ENCODE peak calls at places on chromosomes 1 and 21, in nine cellular contexts. I is PC-3, A is MM.1S, W is GM23338, P is SK-N-SH, V is PC-9, K is hepatocyte, C is GM23248, L is HCT116. Z is an unnamed sample.

GRCh38 chr1:29195875-29196274 is 14.2 kb upstream of the SRSF4 start:
- DNase-seq in W (no peak), A (no peak), K (no peak), V (no peak), L (no peak), C (no peak), P (no peak), I (no peak), Z (no peak)

GRCh38 chr1:154840557-154841176 is 29.4 kb downstream of the KCNN3 start:
- DNase-seq in P (no peak), W (no peak), C (peak; percentile 9), L (no peak), K (no peak), A (no peak), I (no peak), V (no peak), Z (no peak)

GRCh38 chr1:181737056-181737455 is 253.7 kb downstream of the CACNA1E start:
- DNase-seq in P (no peak), C (no peak), A (no peak), I (no peak), V (no peak), K (no peak), L (no peak), W (peak; percentile 13), Z (no peak)

GRCh38 chr1:175192630-175193338 is at the start of gene KIAA0040:
- DNase-seq in V (peak; percentile 83), L (peak; percentile 66), K (peak; percentile 89), C (peak; percentile 42), W (peak; percentile 74), I (peak; percentile 77), P (peak; percentile 86), A (peak; percentile 87), Z (peak; percentile 89)

GRCh38 chr21:44982558-44983244 is 42.9 kb downstream of the SLX9 start:
- DNase-seq in K (peak; percentile 80), V (no peak), P (no peak), I (peak; percentile 11), C (no peak), A (no peak), L (no peak), W (no peak), Z (no peak)

GRCh38 chr21:31898898-31899630 is 26.2 kb downstream of the HUNK start:
- DNase-seq in C (no peak), P (no peak), W (no peak), I (no peak), A (no peak), K (no peak), V (no peak), L (no peak), Z (peak; percentile 17)

GRCh38 chr1:89257036-89257435 is 15.6 kb downstream of the GBP5 start:
- DNase-seq in W (no peak), L (no peak), C (no peak), P (no peak), V (no peak), A (no peak), I (no peak), K (no peak), Z (no peak)

GRCh38 chr1:92739669-92740524 is 45.0 kb downstream of the EVI5 start:
- DNase-seq in W (no peak), A (no peak), C (no peak), V (no peak), I (no peak), L (no peak), P (no peak), K (no peak), Z (peak; percentile 73)

GRCh38 chr1:180358649-180359048 is 128.6 kb downstream of the LHX4 start:
- DNase-seq in I (no peak), K (peak; percentile 8), L (no peak), A (no peak), P (peak; percentile 59), C (no peak), V (no peak), W (no peak), Z (peak; percentile 77)

GRCh38 chr1:226098870-226099832 is 36.6 kb downstream of the H3-3A start:
- DNase-seq in P (no peak), A (peak; percentile 5), K (no peak), I (no peak), C (peak; percentile 40), W (no peak), V (no peak), L (no peak), Z (no peak)

GRCh38 chr1:184022651-184023050 is 14.9 kb downstream of the COLGALT2 start:
- DNase-seq in W (no peak), K (no peak), V (no peak), A (no peak), C (no peak), P (peak; percentile 16), I (no peak), L (no peak), Z (no peak)

GRCh38 chr1:26035959-26036755 is 9.8 kb downstream of the SLC30A2 start:
- DNase-seq in W (peak; percentile 80), V (peak; percentile 85), C (peak; percentile 87), L (peak; percentile 26), P (peak; percentile 95), I (peak; percentile 83), K (peak; percentile 89), A (peak; percentile 64), Z (peak; percentile 85)

GRCh38 chr1:64527191-64527590 is 57.3 kb downstream of the CACHD1 start:
- DNase-seq in A (no peak), I (no peak), C (no peak), V (no peak), W (no peak), K (no peak), L (no peak), P (no peak), Z (no peak)

GRCh38 chr1:29474845-29475244 is 238.5 kb downstream of the PTPRU start:
- DNase-seq in A (no peak), C (no peak), L (no peak), I (no peak), K (no peak), W (no peak), V (no peak), P (no peak), Z (no peak)

GRCh38 chr1:11337536-11338350 is 64.7 kb downstream of the UBIAD1 start:
- DNase-seq in I (peak; percentile 54), V (peak; percentile 25), L (peak; percentile 19), P (peak; percentile 88), A (peak; percentile 49), C (peak; percentile 45), W (peak; percentile 82), K (peak; percentile 67), Z (peak; percentile 86)

GRCh38 chr1:221174598-221174997 is 295.4 kb downstream of the HLX start:
- DNase-seq in P (no peak), W (peak; percentile 62), A (no peak), V (no peak), K (no peak), I (no peak), C (no peak), L (no peak), Z (no peak)

GRCh38 chr1:222582099-222582774 is 7.5 kb downstream of the TAF1A start:
- DNase-seq in I (peak; percentile 97), K (no peak), P (no peak), L (peak; percentile 13), W (no peak), V (no peak), C (peak; percentile 58), A (no peak), Z (no peak)

GRCh38 chr1:38786040-38786436 is 73.5 kb downstream of the RRAGC start:
- DNase-seq in V (no peak), W (no peak), A (no peak), C (no peak), K (no peak), I (no peak), P (no peak), L (peak; percentile 12), Z (no peak)
- H3K27me3 ChIP-seq in V (peaks cover 95% of the 10 kb centered on the region), W (no peaks in the 10 kb centered on the region), A (no peaks in the 10 kb centered on the region), C (peaks cover 29% of the 10 kb centered on the region), K (peaks cover 33% of the 10 kb centered on the region), I (peaks cover 72% of the 10 kb centered on the region), P (peaks cover 53% of the 10 kb centered on the region), L (peaks cover 4% of the 10 kb centered on the region), Z (no peaks in the 10 kb centered on the region)

DNA sequence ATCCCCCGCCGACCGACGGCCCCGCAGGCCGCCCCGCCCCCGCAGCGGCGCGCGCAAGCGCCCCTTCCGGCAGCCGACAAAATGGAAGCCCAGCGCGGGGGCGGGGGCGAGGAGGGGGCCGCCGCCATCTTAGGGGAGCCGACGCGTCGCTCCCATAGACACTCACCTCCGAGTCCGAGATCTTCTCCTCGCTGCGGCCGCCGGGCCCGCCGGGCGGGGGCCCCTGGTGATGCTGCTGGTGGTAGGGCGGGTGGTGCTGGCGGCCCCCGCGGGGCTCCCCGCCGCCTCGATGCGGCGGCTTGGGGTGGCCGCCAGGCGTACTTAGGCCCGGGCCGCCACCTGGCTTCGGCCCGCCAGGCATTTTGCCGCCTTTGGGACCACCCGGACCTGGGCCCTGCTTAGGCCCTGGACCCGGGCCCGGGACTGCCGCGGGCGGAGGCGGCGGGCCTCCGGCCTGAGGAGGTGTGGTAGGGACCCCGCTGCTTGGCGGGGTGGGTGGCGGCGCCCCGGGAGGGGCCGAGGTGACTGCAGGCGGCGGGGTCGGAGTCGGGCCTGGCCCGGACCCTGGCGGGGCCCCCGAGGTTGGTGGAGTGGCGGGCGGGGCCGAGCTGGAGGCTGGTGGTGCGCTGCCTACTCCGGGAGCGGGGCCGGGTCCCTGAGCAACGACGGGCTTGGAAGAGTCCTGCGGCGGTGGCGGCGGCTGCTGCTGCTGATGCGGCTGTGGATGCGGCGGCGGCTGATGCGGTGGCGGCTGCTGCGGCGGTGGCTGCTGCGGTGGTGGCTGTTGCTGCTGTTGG is 691 bp downstream of the SFPQ start:
- DNase-seq in W (peak; percentile 89), C (peak; percentile 94), L (no peak), V (peak; percentile 85), A (peak; percentile 80), K (peak; percentile 94), P (peak; percentile 94), I (peak; percentile 72), Z (peak; percentile 92)
- H3K9me2 ChIP-seq in W (no peaks in the 10 kb centered on the region), C (no peaks in the 10 kb centered on the region), L (no peaks in the 10 kb centered on the region), V (no peaks in the 10 kb centered on the region), A (no peaks in the 10 kb centered on the region), K (no peaks in the 10 kb centered on the region), P (no peaks in the 10 kb centered on the region), I (no peaks in the 10 kb centered on the region), Z (no peaks in the 10 kb centered on the region)

DNA sequence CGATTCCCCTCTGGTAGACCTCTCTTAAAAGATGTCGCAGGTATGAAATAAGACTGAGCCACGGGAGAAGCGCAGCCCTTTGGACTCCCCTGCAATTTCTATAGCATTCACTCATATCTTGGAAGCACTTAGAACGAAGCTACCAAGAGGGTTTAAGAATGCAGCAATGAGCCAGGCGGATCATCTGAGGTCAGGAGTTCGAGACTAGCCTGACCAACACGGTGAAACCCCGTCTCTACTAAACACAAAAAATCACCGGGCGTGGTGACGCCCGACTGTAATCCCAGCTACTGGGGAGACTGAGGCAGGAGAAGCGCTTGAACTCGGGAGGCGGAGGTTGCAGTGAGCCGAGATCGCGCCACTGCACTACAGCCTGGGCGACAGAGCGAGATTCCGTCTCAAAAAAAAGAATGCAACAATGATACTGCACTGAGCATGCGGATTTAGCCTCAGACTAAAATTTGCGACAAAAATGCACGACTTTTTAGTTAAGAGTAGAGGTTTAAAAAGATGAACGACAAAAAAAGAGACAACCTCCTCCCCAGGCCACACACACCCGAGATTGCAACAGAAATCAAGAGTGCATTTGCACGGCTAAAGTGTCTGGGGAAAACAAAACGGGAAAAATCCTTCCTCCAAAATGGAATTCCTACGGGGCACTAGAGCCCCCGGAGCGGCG is 724 bp downstream of the TOMM20 start:
- DNase-seq in V (no peak), P (no peak), L (no peak), A (peak; percentile 39), K (peak; percentile 35), W (no peak), C (peak; percentile 45), I (no peak), Z (peak; percentile 53)
- H3K4me1 ChIP-seq in V (peaks cover 48% of the 10 kb centered on the region), P (peaks cover 5% of the 10 kb centered on the region), L (peaks cover 18% of the 10 kb centered on the region), A (peaks cover 5% of the 10 kb centered on the region), K (peaks cover 9% of the 10 kb centered on the region), W (peaks cover 24% of the 10 kb centered on the region), C (peaks cover 19% of the 10 kb centered on the region), I (peaks cover 5% of the 10 kb centered on the region), Z (peaks cover 43% of the 10 kb centered on the region)

GRCh38 chr1:156436319-156437043 is 64.1 kb downstream of the MEF2D start:
- DNase-seq in L (no peak), V (no peak), A (no peak), W (peak; percentile 73), P (no peak), I (no peak), C (peak; percentile 5), K (no peak), Z (no peak)
- H3K27me3 ChIP-seq in L (no peaks in the 10 kb centered on the region), V (peaks cover 73% of the 10 kb centered on the region), A (peaks cover 96% of the 10 kb centered on the region), W (peaks cover 100% of the 10 kb centered on the region), P (peaks cover 75% of the 10 kb centered on the region), I (peaks cover 97% of the 10 kb centered on the region), C (peaks cover 98% of the 10 kb centered on the region), K (peaks cover 98% of the 10 kb centered on the region), Z (no peaks in the 10 kb centered on the region)